ENCODE peak calls at places on chromosomes 4 and X, in five cellular contexts. Z is vagina, M is body of pancreas, W is tibial nerve, B is breast epithelium. V is an unnamed sample.

GRCh38 chr4:14403132-14403531 is 599.1 kb upstream of the CPEB2 start:
- DNase-seq in W (no peak), B (no peak), M (no peak), Z (no peak), V (no peak)

GRCh38 chrX:261167-261857 is 19.9 kb upstream of the PLCXD1 start:
- DNase-seq in W (no peak), B (peak; percentile 10), Z (no peak), M (peak; percentile 38), V (no peak)

GRCh38 chrX:150363561-150364346 is 637 bp downstream of the MAMLD1 start:
- DNase-seq in B (no peak), M (peak; percentile 35), Z (peak; percentile 67), W (no peak), V (no peak)

GRCh38 chr4:107818301-107818910 is 6.3 kb upstream of the SGMS2 start:
- DNase-seq in Z (no peak), B (no peak), W (no peak), M (no peak), V (no peak)

GRCh38 chrX:20267599-20267923 is 852 bp upstream of the RPS6KA3 start:
- DNase-seq in W (no peak), M (no peak), B (no peak), Z (no peak), V (no peak)

GRCh38 chrX:118181030-118181429 is 64.4 kb upstream of the KLHL13 start:
- DNase-seq in Z (no peak), B (no peak), M (peak; percentile 8), W (no peak), V (no peak)

GRCh38 chr4:177339794-177340374 is 30.2 kb downstream of the NEIL3 start:
- DNase-seq in W (no peak), Z (no peak), M (no peak), B (no peak), V (no peak)

GRCh38 chrX:74251006-74251930 is 52.7 kb upstream of the ZCCHC13 start:
- DNase-seq in W (no peak), M (peak; percentile 7), Z (no peak), B (no peak), V (no peak)

GRCh38 chr4:123352966-123353365 is 43.6 kb upstream of the SPRY1 start:
- DNase-seq in W (no peak), B (no peak), M (no peak), Z (no peak), V (no peak)

GRCh38 chrX:134733595-134733994 is 75.3 kb upstream of the PLAC1 start:
- DNase-seq in Z (no peak), B (no peak), M (no peak), W (no peak), V (no peak)

GRCh38 chr4:89305712-89306437 is 1.7 kb downstream of the GPRIN3 start:
- DNase-seq in Z (no peak), M (peak; percentile 34), W (no peak), B (no peak), V (no peak)

GRCh38 chrX:45954026-45954425 is 591.2 kb downstream of the ZNF674 start:
- DNase-seq in Z (no peak), W (no peak), B (no peak), M (no peak), V (no peak)

GRCh38 chr4:82268050-82268825 is 105.6 kb downstream of the HNRNPD start:
- DNase-seq in B (peak; percentile 53), W (peak; percentile 47), Z (no peak), M (peak; percentile 59), V (no peak)

GRCh38 chr4:169774466-169775445 is 17.0 kb upstream of the HPF1 start:
- DNase-seq in Z (no peak), M (peak; percentile 4), W (no peak), B (no peak), V (no peak)

GRCh38 chrX:10099411-10099810 is 57.4 kb upstream of the CLCN4 start:
- DNase-seq in M (no peak), Z (no peak), B (no peak), W (no peak), V (no peak)

GRCh38 chr4:185142563-185142910 is 529 bp upstream of the SLC25A4 start:
- DNase-seq in Z (no peak), M (no peak), W (no peak), B (no peak), V (no peak)

GRCh38 chr4:125313497-125313896 is 1.3 kb upstream of the FAT4 start:
- DNase-seq in W (peak; percentile 86), B (no peak), Z (no peak), M (peak; percentile 66), V (no peak)

GRCh38 chrX:115503099-115503498 is 57.9 kb upstream of the PLS3 start:
- DNase-seq in Z (no peak), W (no peak), B (no peak), M (no peak), V (no peak)

GRCh38 chr4:4625488-4625887 is 83.6 kb upstream of the STX18 start:
- DNase-seq in B (peak; percentile 52), W (no peak), M (no peak), Z (no peak), V (no peak)

GRCh38 chr4:137070614-137071013 is 461.7 kb downstream of the PCDH18 start:
- DNase-seq in W (no peak), Z (no peak), M (no peak), B (no peak), V (no peak)

GRCh38 chr4:10783351-10783750 is 98.8 kb upstream of the CLNK start:
- DNase-seq in M (no peak), W (no peak), Z (no peak), B (no peak), V (no peak)

GRCh38 chrX:1150569-1151347 is 61.7 kb downstream of the CRLF2 start:
- DNase-seq in Z (no peak), W (no peak), B (no peak), M (no peak), V (no peak)

GRCh38 chrX:26234177-26234576 is 18.2 kb downstream of the MAGEB5 start:
- DNase-seq in M (no peak), Z (no peak), B (no peak), W (no peak), V (no peak)

GRCh38 chrX:24334473-24334872 is 20.6 kb upstream of the SUPT20HL2 start:
- DNase-seq in B (no peak), Z (no peak), W (no peak), M (no peak), V (no peak)

GRCh38 chrX:78104447-78105176 is 564 bp downstream of the PGK1 start:
- DNase-seq in B (peak; percentile 23), Z (no peak), W (peak; percentile 9), M (peak; percentile 72), V (peak; percentile 8)
- TF ChIP-seq POLR2A in B (no peak), Z (no peak), W (no peak), M (no peak), V (no peak)

DNA sequence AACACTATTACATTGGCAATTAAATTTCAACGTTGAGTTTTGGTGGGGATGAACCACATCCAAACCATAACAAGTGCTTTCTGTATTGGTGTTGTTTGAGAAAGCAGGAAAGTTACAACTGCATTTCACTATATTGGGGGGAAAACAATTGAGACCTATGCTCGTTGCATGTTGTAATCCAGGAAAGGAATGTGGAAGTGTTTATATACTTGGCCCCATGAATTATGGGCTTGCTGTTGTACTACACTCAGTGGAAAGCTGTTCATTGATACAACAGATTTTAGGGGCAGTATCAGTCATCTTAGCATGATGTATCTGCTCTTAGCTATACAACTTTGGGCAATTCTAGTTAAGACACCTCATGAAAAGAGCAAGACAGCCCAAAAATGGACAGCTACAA is 52.4 kb downstream of the KLHL5 start:
- DNase-seq in W (no peak), M (no peak), Z (no peak), B (no peak), V (no peak)
- TF ChIP-seq POLR2A in W (no peak), M (no peak), Z (no peak), B (no peak), V (no peak)

GRCh38 chrX:107205770-107206696 is at the start of the genes DNAAF6 and NUP62CL:
- DNase-seq in B (peak; percentile 44), M (peak; percentile 87), W (peak; percentile 11), Z (no peak), V (peak; percentile 29)
- TF ChIP-seq POLR2A in B (no peak), M (no peak), W (no peak), Z (no peak), V (peak; percentile 47)

DNA sequence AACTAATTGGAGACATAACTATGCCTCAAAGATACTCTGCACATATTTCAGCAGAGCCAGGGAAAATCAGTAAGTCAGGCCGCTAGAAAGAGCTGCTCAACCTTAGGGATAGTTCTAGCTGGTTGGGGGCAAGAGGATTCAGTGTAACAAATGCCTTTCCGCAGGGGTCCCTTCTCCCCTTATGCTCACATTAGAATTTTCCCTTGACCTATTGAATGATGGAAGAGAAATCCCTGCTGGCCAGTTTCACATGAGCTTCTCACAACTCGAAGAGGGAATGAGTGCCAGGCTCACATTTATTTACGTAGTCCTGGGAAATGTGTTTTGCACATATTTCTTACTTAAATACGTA is 66.2 kb upstream of the USP9X start:
- DNase-seq in Z (no peak), M (no peak), W (no peak), B (no peak), V (no peak)
- TF ChIP-seq POLR2A in Z (no peak), M (no peak), W (no peak), B (no peak), V (no peak)

DNA sequence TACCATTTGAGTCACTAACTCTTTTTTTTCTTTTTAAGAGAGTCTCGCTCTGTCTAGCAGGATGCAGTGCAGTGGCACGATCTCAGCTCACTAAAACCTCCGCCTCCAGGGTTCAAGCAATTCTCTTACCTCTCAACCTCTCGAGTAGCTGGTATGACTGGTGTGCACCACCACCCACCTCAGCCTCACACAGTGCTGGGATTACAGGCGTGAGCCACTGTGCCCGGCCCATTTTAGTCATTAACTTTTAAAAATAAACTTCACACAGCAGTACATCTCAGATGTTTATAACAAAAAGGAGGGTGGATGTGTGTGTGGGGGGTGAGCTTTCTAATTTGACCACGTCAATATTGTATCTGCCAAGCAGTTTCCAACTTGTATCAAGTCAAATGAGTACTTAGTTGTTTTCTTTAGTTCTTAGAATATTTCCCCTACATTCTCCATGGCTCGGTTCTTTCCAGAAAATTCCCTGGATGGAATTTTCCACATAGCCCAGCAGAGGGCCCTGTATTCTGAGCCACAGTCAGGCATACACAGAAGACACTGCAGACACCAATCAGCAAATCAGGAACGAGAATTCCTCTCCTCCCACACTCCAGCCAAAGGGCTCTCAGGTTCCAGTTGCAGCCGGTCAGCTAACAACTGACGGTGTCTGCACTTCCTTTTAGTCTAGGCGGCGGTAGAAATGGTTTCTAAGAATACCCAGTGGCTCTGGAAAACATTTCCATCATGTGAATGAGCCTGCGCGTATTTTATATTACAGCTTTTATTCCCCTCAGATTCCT is 20.1 kb upstream of the ARAF start:
- DNase-seq in Z (no peak), M (peak; percentile 91), W (peak; percentile 70), B (peak; percentile 79), V (no peak)
- TF ChIP-seq POLR2A in Z (no peak), M (no peak), W (no peak), B (no peak), V (no peak)

V was measured in GM12892.